ENCODE peak calls at places on chromosomes 11 and 22, in four cellular contexts. K is activated CD4-positive, alpha-beta T cell treated with anti-CD3 and anti-CD28 coated beads, Interleukin-2, amount 50 U/mL, for 24 hours; W is HCEC 1CT; M is GDM1. H is an unnamed sample.
A peak's percentile ranks its signal among the peaks of the same experiment; 100 is the strongest.

GRCh38 chr11:105315287-105315686 is 175.7 kb upstream of the CARD18 start:
- DNase-seq in K (no peak), W (no peak), M (no peak), H (no peak)

GRCh38 chr22:43209523-43209890 is 22.6 kb upstream of the TTLL12 start:
- DNase-seq in W (no peak), M (no peak), K (no peak), H (no peak)

GRCh38 chr22:30314918-30315317 is 11.8 kb downstream of the TBC1D10A start:
- DNase-seq in K (no peak), M (peak; percentile 14), W (no peak), H (no peak)

GRCh38 chr11:61828629-61829407 is 718 bp downstream of the FADS2 start:
- DNase-seq in M (peak; percentile 21), W (peak; percentile 32), K (no peak), H (peak; percentile 92)

GRCh38 chr22:35961480-35961902 is 67.1 kb downstream of the RBFOX2 start:
- DNase-seq in W (peak; percentile 82), K (no peak), M (no peak), H (no peak)

GRCh38 chr11:46352063-46352841 is 5.0 kb downstream of the DGKZ start:
- DNase-seq in M (no peak), K (peak; percentile 50), W (peak; percentile 20), H (no peak)

GRCh38 chr11:2771758-2772466 is 72.1 kb upstream of the KCNQ1OT1 start:
- DNase-seq in M (no peak), W (no peak), K (no peak), H (peak; percentile 80)

GRCh38 chr11:1600626-1601025 is 2.5 kb upstream of the KRTAP5-2 start:
- DNase-seq in W (no peak), M (no peak), K (no peak), H (no peak)

GRCh38 chr11:134074346-134074745 is 5.5 kb downstream of the JAM3 start:
- DNase-seq in W (peak; percentile 8), M (no peak), K (no peak), H (peak; percentile 39)

GRCh38 chr11:65932558-65932919 is 12.7 kb upstream of the TSGA10IP start:
- DNase-seq in M (no peak), W (peak; percentile 27), K (no peak), H (no peak)

GRCh38 chr22:48227341-48228018 is 1465.0 kb downstream of the TBC1D22A start:
- DNase-seq in M (no peak), W (no peak), K (no peak), H (peak; percentile 87)

GRCh38 chr11:66834943-66835342 is 8.3 kb upstream of the RCE1 start:
- DNase-seq in W (no peak), K (no peak), M (no peak), H (no peak)

GRCh38 chr22:20105456-20106204 is 10.3 kb upstream of the RANBP1 start:
- DNase-seq in W (no peak), K (no peak), M (no peak), H (no peak)

GRCh38 chr22:39916496-39916895 is 15.6 kb downstream of the GRAP2 start:
- DNase-seq in K (no peak), W (no peak), M (no peak), H (no peak)

GRCh38 chr11:120714448-120714847 is 202.9 kb downstream of the GRIK4 start:
- DNase-seq in M (no peak), W (peak; percentile 18), K (no peak), H (no peak)

GRCh38 chr11:69307871-69308381 is 14.0 kb downstream of the MYEOV start:
- DNase-seq in W (no peak), M (no peak), K (no peak), H (no peak)

GRCh38 chr22:30941363-30941740 is 27.2 kb downstream of the MORC2 start:
- DNase-seq in K (no peak), M (no peak), W (no peak), H (no peak)

GRCh38 chr11:118441770-118442169 is 5.5 kb downstream of the KMT2A start:
- DNase-seq in K (no peak), W (no peak), M (no peak), H (no peak)

GRCh38 chr22:48391820-48392219 is 1435.9 kb downstream of the BRD1 start:
- DNase-seq in K (no peak), W (no peak), M (no peak), H (peak; percentile 62)

GRCh38 chr22:35777335-35777975 is 59.8 kb downstream of the APOL5 start:
- DNase-seq in M (no peak), K (no peak), W (peak; percentile 81), H (no peak)

GRCh38 chr11:61834278-61835004 is 6.3 kb downstream of the FADS2 start:
- DNase-seq in K (no peak), M (peak; percentile 94), W (peak; percentile 89), H (peak; percentile 93)

GRCh38 chr11:2092956-2093412 is 46.2 kb downstream of the IGF2 start:
- DNase-seq in M (peak; percentile 11), W (peak; percentile 18), K (no peak), H (no peak)

GRCh38 chr11:95228081-95228859 is 2.7 kb downstream of the SESN3 start:
- DNase-seq in W (peak; percentile 19), K (no peak), M (no peak), H (no peak)

GRCh38 chr11:36703055-36703404 is 105.0 kb upstream of the RAG2 start:
- DNase-seq in W (no peak), K (no peak), M (no peak), H (no peak)

GRCh38 chr11:117610045-117610444 is 187.0 kb downstream of the DSCAML1 start:
- DNase-seq in W (peak; percentile 11), M (no peak), K (no peak), H (no peak)

GRCh38 chr11:43852057-43852636 is 28.5 kb upstream of the ALKBH3 start:
- DNase-seq in W (peak; percentile 68), K (peak; percentile 24), M (peak; percentile 25), H (no peak)

GRCh38 chr22:39627208-39627607 is 56.7 kb downstream of the CACNA1I start:
- DNase-seq in K (no peak), M (no peak), W (no peak), H (no peak)

GRCh38 chr22:19848298-19849224 is 6.1 kb downstream of the GNB1L start:
- DNase-seq in K (no peak), M (no peak), W (peak; percentile 23), H (peak; percentile 78)

GRCh38 chr11:102592634-102593581 is 32.2 kb downstream of the MMP20 start:
- DNase-seq in W (peak; percentile 35), K (no peak), M (no peak), H (no peak)

GRCh38 chr22:27999876-28000275 is 80.8 kb upstream of the PITPNB start:
- DNase-seq in M (no peak), K (no peak), W (no peak), H (no peak)

GRCh38 chr22:46444390-46444854 is 93.0 kb downstream of the CELSR1 start:
- DNase-seq in K (no peak), W (peak; percentile 7), M (no peak), H (no peak)